ENCODE peak calls at places on chromosomes 13 and 19, in five cellular contexts. One of them, this sample, is unnamed.

GRCh38 chr13:93146584-93147292 is 79.9 kb upstream of the GPC6 start:
- ATAC-seq in K562: no peak
- ATAC-seq in A549: no peak
- ATAC-seq in GM12878: no peak
- ATAC-seq in HepG2: no peak
- ATAC-seq in this sample: no peak

GRCh38 chr13:39185326-39185725 is 147.1 kb downstream of the NHLRC3 start:
- ATAC-seq in K562: no peak
- ATAC-seq in A549: no peak
- ATAC-seq in GM12878: no peak
- ATAC-seq in HepG2: no peak
- ATAC-seq in this sample: peak; percentile 67

GRCh38 chr13:36163303-36163702 is 32.1 kb upstream of the DCLK1 start:
- ATAC-seq in K562: no peak
- ATAC-seq in A549: no peak
- ATAC-seq in GM12878: no peak
- ATAC-seq in HepG2: no peak
- ATAC-seq in this sample: no peak

GRCh38 chr19:29564574-29565005 is 38.8 kb downstream of the VSTM2B start:
- ATAC-seq in K562: no peak
- ATAC-seq in A549: no peak
- ATAC-seq in GM12878: no peak
- ATAC-seq in HepG2: no peak
- ATAC-seq in this sample: no peak

GRCh38 chr13:40597735-40598365 is 68.6 kb downstream of the FOXO1 start:
- ATAC-seq in K562: no peak
- ATAC-seq in A549: no peak
- ATAC-seq in GM12878: no peak
- ATAC-seq in HepG2: peak; percentile 46
- ATAC-seq in this sample: no peak

GRCh38 chr19:51751655-51752054 is at the start of gene FPR1:
- ATAC-seq in K562: no peak
- ATAC-seq in A549: no peak
- ATAC-seq in GM12878: no peak
- ATAC-seq in HepG2: no peak
- ATAC-seq in this sample: peak; percentile 57

GRCh38 chr13:48783181-48783630 is 129.5 kb downstream of the CYSLTR2 start:
- ATAC-seq in K562: no peak
- ATAC-seq in A549: peak; percentile 92
- ATAC-seq in GM12878: no peak
- ATAC-seq in HepG2: peak; percentile 82
- ATAC-seq in this sample: peak; percentile 79

GRCh38 chr19:17560205-17560595 is 4.8 kb downstream of the COLGALT1 start:
- ATAC-seq in K562: no peak
- ATAC-seq in A549: peak; percentile 60
- ATAC-seq in GM12878: no peak
- ATAC-seq in HepG2: no peak
- ATAC-seq in this sample: no peak

GRCh38 chr19:15584095-15584494 is 30.9 kb upstream of the CYP4F8 start:
- ATAC-seq in K562: no peak
- ATAC-seq in A549: peak; percentile 21
- ATAC-seq in GM12878: no peak
- ATAC-seq in HepG2: peak; percentile 18
- ATAC-seq in this sample: no peak

GRCh38 chr19:3783660-3784584 is 2.3 kb downstream of the MATK start:
- ATAC-seq in K562: peak; percentile 58
- ATAC-seq in A549: peak; percentile 58
- ATAC-seq in GM12878: no peak
- ATAC-seq in HepG2: peak; percentile 73
- ATAC-seq in this sample: no peak

GRCh38 chr13:112032186-112032835 is 34.6 kb upstream of the SOX1 start:
- ATAC-seq in K562: no peak
- ATAC-seq in A549: no peak
- ATAC-seq in GM12878: no peak
- ATAC-seq in HepG2: no peak
- ATAC-seq in this sample: no peak

GRCh38 chr13:59776924-59777690 is 386.6 kb downstream of the DIAPH3 start:
- ATAC-seq in K562: no peak
- ATAC-seq in A549: no peak
- ATAC-seq in GM12878: peak; percentile 92
- ATAC-seq in HepG2: no peak
- ATAC-seq in this sample: no peak

GRCh38 chr13:94481966-94482365 is 2.5 kb upstream of the DCT start:
- ATAC-seq in K562: no peak
- ATAC-seq in A549: peak; percentile 44
- ATAC-seq in GM12878: no peak
- ATAC-seq in HepG2: peak; percentile 68
- ATAC-seq in this sample: no peak

GRCh38 chr13:32419862-32420261 is 8.1 kb downstream of the N4BP2L1 start:
- ATAC-seq in K562: no peak
- ATAC-seq in A549: no peak
- ATAC-seq in GM12878: no peak
- ATAC-seq in HepG2: no peak
- ATAC-seq in this sample: no peak

GRCh38 chr13:112752711-112753541 is 63.1 kb downstream of the ATP11A start:
- ATAC-seq in K562: no peak
- ATAC-seq in A549: peak; percentile 49
- ATAC-seq in GM12878: no peak
- ATAC-seq in HepG2: no peak
- ATAC-seq in this sample: no peak

GRCh38 chr19:58166708-58167280 is 16.1 kb upstream of the ZNF274 start:
- ATAC-seq in K562: no peak
- ATAC-seq in A549: no peak
- ATAC-seq in GM12878: no peak
- ATAC-seq in HepG2: no peak
- ATAC-seq in this sample: no peak

GRCh38 chr19:4059931-4060620 is 6.6 kb downstream of the ZBTB7A start:
- ATAC-seq in K562: peak; percentile 8
- ATAC-seq in A549: no peak
- ATAC-seq in GM12878: peak; percentile 80
- ATAC-seq in HepG2: no peak
- ATAC-seq in this sample: peak; percentile 29

GRCh38 chr13:60435762-60436374 is 38.8 kb downstream of the TDRD3 start:
- ATAC-seq in K562: no peak
- ATAC-seq in A549: no peak
- ATAC-seq in GM12878: peak; percentile 73
- ATAC-seq in HepG2: no peak
- ATAC-seq in this sample: no peak

GRCh38 chr13:24097064-24097463 is 63.5 kb upstream of the SPATA13 start:
- ATAC-seq in K562: no peak
- ATAC-seq in A549: no peak
- ATAC-seq in GM12878: peak; percentile 78
- ATAC-seq in HepG2: peak; percentile 90
- ATAC-seq in this sample: no peak

GRCh38 chr19:42290523-42291436 is 11.2 kb upstream of the PRR19 start:
- ATAC-seq in K562: peak; percentile 45
- ATAC-seq in A549: peak; percentile 83
- ATAC-seq in GM12878: peak; percentile 90
- ATAC-seq in HepG2: peak; percentile 81
- ATAC-seq in this sample: no peak

GRCh38 chr19:50632151-50632835 is 7.4 kb downstream of the SYT3 start:
- ATAC-seq in K562: peak; percentile 59
- ATAC-seq in A549: no peak
- ATAC-seq in GM12878: no peak
- ATAC-seq in HepG2: no peak
- ATAC-seq in this sample: no peak

GRCh38 chr13:110640591-110641029 is 25.3 kb downstream of the NAXD start:
- ATAC-seq in K562: no peak
- ATAC-seq in A549: no peak
- ATAC-seq in GM12878: no peak
- ATAC-seq in HepG2: no peak
- ATAC-seq in this sample: peak; percentile 35

GRCh38 chr19:47896019-47896418 is 9.9 kb upstream of the SULT2A1 start:
- ATAC-seq in K562: no peak
- ATAC-seq in A549: no peak
- ATAC-seq in GM12878: no peak
- ATAC-seq in HepG2: no peak
- ATAC-seq in this sample: no peak

GRCh38 chr19:4197625-4198466 is 15.4 kb downstream of the ANKRD24 start:
- ATAC-seq in K562: peak; percentile 71
- ATAC-seq in A549: peak; percentile 49
- ATAC-seq in GM12878: peak; percentile 27
- ATAC-seq in HepG2: no peak
- ATAC-seq in this sample: no peak

GRCh38 chr13:44410328-44410859 is 36.8 kb downstream of the SERP2 start:
- ATAC-seq in K562: peak; percentile 63
- ATAC-seq in A549: no peak
- ATAC-seq in GM12878: no peak
- ATAC-seq in HepG2: peak; percentile 57
- ATAC-seq in this sample: no peak

GRCh38 chr13:93942016-93942415 is 537.5 kb downstream of the DCT start:
- ATAC-seq in K562: no peak
- ATAC-seq in A549: no peak
- ATAC-seq in GM12878: no peak
- ATAC-seq in HepG2: no peak
- ATAC-seq in this sample: no peak

GRCh38 chr19:40467007-40467565 is 285 bp downstream of the SPTBN4 start:
- ATAC-seq in K562: no peak
- ATAC-seq in A549: no peak
- ATAC-seq in GM12878: no peak
- ATAC-seq in HepG2: no peak
- ATAC-seq in this sample: no peak

GRCh38 chr13:36919833-36920611 is at the start of gene SMAD9:
- ATAC-seq in K562: peak; percentile 91
- ATAC-seq in A549: peak; percentile 73
- ATAC-seq in GM12878: peak; percentile 70
- ATAC-seq in HepG2: peak; percentile 77
- ATAC-seq in this sample: peak; percentile 89

GRCh38 chr19:35744335-35744687 is 907 bp downstream of the U2AF1L4 start:
- ATAC-seq in K562: no peak
- ATAC-seq in A549: no peak
- ATAC-seq in GM12878: no peak
- ATAC-seq in HepG2: no peak
- ATAC-seq in this sample: no peak

GRCh38 chr19:16366433-16367268 is 42.0 kb downstream of the KLF2 start:
- ATAC-seq in K562: no peak
- ATAC-seq in A549: no peak
- ATAC-seq in GM12878: peak; percentile 82
- ATAC-seq in HepG2: no peak
- ATAC-seq in this sample: peak; percentile 11

GRCh38 chr13:20348645-20349408 is 116.7 kb upstream of the GJB6 start:
- ATAC-seq in K562: no peak
- ATAC-seq in A549: no peak
- ATAC-seq in GM12878: no peak
- ATAC-seq in HepG2: no peak
- ATAC-seq in this sample: no peak
- TF ChIP-seq EP300 in K562: no peak
- TF ChIP-seq EP300 in A549: no peak
- TF ChIP-seq EP300 in GM12878: no peak
- TF ChIP-seq EP300 in HepG2: no peak
- TF ChIP-seq EP300 in this sample: no peak

DNA sequence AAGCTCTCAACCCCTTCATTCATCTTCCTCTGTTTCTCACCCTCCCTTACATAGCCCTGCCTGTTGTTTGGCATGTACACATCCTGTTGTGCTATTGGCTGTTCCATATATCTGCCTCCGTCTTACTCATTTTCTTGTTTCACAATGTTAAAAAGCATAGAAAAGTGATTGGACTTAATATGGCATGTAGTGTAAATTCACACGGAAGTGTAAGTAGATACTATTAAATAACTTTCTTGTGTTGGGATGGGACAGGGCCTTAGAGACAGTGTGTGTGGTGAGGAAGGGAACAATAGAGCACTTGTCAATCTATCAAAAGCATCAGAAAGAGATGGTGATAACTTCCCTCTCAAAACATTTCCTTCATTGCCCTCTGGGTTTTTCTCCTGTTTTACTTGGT is 12.3 kb downstream of the LMO7 start:
- ATAC-seq in K562: no peak
- ATAC-seq in A549: no peak
- ATAC-seq in GM12878: no peak
- ATAC-seq in HepG2: no peak
- ATAC-seq in this sample: no peak
- TF ChIP-seq EP300 in K562: no peak
- TF ChIP-seq EP300 in A549: no peak
- TF ChIP-seq EP300 in GM12878: no peak
- TF ChIP-seq EP300 in HepG2: no peak
- TF ChIP-seq EP300 in this sample: no peak

GRCh38 chr19:53520547-53521372 is 17.2 kb upstream of the ZNF331 start:
- ATAC-seq in K562: peak; percentile 100
- ATAC-seq in A549: peak; percentile 99
- ATAC-seq in GM12878: peak; percentile 100
- ATAC-seq in HepG2: peak; percentile 98
- ATAC-seq in this sample: peak; percentile 99
- TF ChIP-seq EP300 in K562: no peak
- TF ChIP-seq EP300 in A549: no peak
- TF ChIP-seq EP300 in GM12878: no peak
- TF ChIP-seq EP300 in HepG2: no peak
- TF ChIP-seq EP300 in this sample: no peak

GRCh38 chr19:19490247-19490968 is 24.9 kb downstream of the TSSK6 start:
- ATAC-seq in K562: peak; percentile 44
- ATAC-seq in A549: peak; percentile 72
- ATAC-seq in GM12878: peak; percentile 72
- ATAC-seq in HepG2: peak; percentile 61
- ATAC-seq in this sample: peak; percentile 55

GRCh38 chr19:19489804-19490204 is 25.5 kb downstream of the TSSK6 start:
- ATAC-seq in K562: peak; percentile 9
- ATAC-seq in A549: peak; percentile 19
- ATAC-seq in GM12878: peak; percentile 12
- ATAC-seq in HepG2: peak; percentile 4
- ATAC-seq in this sample: no peak

GRCh38 chr19:19488041-19488874 is 27.1 kb downstream of the TSSK6 start:
- ATAC-seq in K562: peak; percentile 61
- ATAC-seq in A549: no peak
- ATAC-seq in GM12878: no peak
- ATAC-seq in HepG2: peak; percentile 12
- ATAC-seq in this sample: no peak

GRCh38 chr19:19487077-19488040 is 28.0 kb downstream of the TSSK6 start:
- ATAC-seq in K562: peak; percentile 2
- ATAC-seq in A549: no peak
- ATAC-seq in GM12878: no peak
- ATAC-seq in HepG2: no peak
- ATAC-seq in this sample: no peak

DNA sequence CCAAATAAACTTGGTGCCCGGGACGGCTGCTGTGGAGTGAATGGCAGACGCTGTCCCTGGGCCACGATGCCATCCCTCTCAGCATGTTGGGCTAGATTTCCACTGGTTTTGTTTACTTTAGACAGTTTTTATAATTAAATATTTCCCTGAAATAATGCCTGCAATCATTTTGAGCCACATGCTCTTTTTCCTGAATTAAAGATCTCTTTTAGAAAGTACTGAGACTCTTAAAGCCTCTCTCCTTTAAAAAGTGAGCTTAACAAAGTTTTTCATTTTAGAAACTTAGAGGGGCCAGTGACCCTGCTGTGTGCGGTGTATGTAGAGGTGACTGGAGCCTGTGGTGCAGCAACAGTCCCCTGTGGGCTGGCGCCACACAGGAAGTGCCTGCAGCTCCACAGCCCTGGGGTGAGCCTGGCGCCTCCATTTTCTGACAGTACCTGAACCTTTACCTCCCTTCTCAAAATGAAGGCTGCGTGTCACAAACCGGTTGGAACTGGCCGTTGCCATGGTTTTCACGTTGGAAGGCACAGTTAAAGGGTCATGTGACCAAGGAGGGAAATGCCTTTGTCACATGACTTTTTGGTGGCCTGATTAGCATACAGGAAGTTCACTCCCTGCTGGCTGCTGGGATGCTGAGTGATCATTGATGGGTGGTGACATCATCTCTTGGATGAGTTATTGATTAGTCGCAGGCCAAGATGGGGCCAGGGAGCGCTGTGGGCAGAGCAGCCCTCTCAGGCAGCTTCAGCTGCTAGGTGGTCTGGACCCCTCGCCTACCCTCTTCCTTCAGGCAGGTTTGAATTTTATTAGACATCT is 26.3 kb downstream of the TSSK6 start:
- ATAC-seq in K562: peak; percentile 83
- ATAC-seq in A549: peak; percentile 44
- ATAC-seq in GM12878: peak; percentile 84
- ATAC-seq in HepG2: peak; percentile 25
- ATAC-seq in this sample: peak; percentile 70
- TF ChIP-seq EP300 in K562: peak; percentile 41
- TF ChIP-seq EP300 in A549: no peak
- TF ChIP-seq EP300 in GM12878: no peak
- TF ChIP-seq EP300 in HepG2: no peak
- TF ChIP-seq EP300 in this sample: no peak

This sample was measured in gastroesophageal sphincter.